ENCODE peak calls at places on chromosomes 6 and 20, in nine cellular contexts. R is AML-193; K is 8988T; G is iPS-NIHi11; Y is T-helper 1 cell; H is activated CD4-positive, alpha-beta T cell treated with anti-CD3 and anti-CD28 coated beads, Interleukin-2, amount 50 U/mL, for 1 hour; O is HS-27A; E is hippocampal formation; U is PC-9. X is an unnamed sample.

GRCh38 chr6:152859225-152859624 is 108.6 kb downstream of the VIP start:
- DNase-seq in G (no peak), U (no peak), E (no peak), H (no peak), O (no peak), Y (no peak), R (no peak), K (no peak), X (no peak)

GRCh38 chr6:13600036-13600435 is 15.1 kb upstream of the NOL7 start:
- DNase-seq in U (no peak), K (no peak), H (no peak), Y (no peak), O (no peak), G (no peak), R (no peak), E (no peak), X (no peak)

GRCh38 chr6:31049518-31049917 is 39.2 kb downstream of the MUC22 start:
- DNase-seq in H (no peak), O (no peak), G (no peak), K (no peak), R (no peak), Y (no peak), E (no peak), U (no peak), X (no peak)

GRCh38 chr20:22567944-22568871 is 16.2 kb downstream of the FOXA2 start:
- DNase-seq in Y (no peak), G (no peak), U (no peak), R (no peak), H (no peak), K (no peak), O (no peak), E (no peak), X (peak)

GRCh38 chr6:7042056-7042653 is 65.6 kb upstream of the RREB1 start:
- DNase-seq in R (peak), E (no peak), H (no peak), O (no peak), G (no peak), Y (no peak), K (peak), U (peak), X (no peak)

GRCh38 chr6:24064106-24064505 is 61.9 kb upstream of the NRSN1 start:
- DNase-seq in H (no peak), K (no peak), G (peak), Y (no peak), R (peak), E (no peak), U (no peak), O (no peak), X (peak)

GRCh38 chr20:36098364-36098763 is 56.2 kb upstream of the EPB41L1 start:
- DNase-seq in U (peak), Y (no peak), O (no peak), G (no peak), E (no peak), H (no peak), K (no peak), R (peak), X (no peak)

GRCh38 chr6:13339863-13340635 is 11.7 kb upstream of the TBC1D7 start:
- DNase-seq in G (no peak), H (no peak), O (no peak), U (no peak), E (no peak), K (no peak), Y (no peak), R (no peak), X (no peak)

GRCh38 chr20:39568090-39568489 is 605.9 kb downstream of the DHX35 start:
- DNase-seq in O (no peak), G (no peak), Y (no peak), E (no peak), U (no peak), H (no peak), K (no peak), R (no peak), X (no peak)

GRCh38 chr6:55776131-55776530 is 99.3 kb downstream of the BMP5 start:
- DNase-seq in K (no peak), H (no peak), U (no peak), E (no peak), Y (no peak), R (no peak), G (no peak), O (no peak), X (no peak)

GRCh38 chr6:32685603-32686002 is 19.1 kb upstream of the HLA-DQB1 start:
- DNase-seq in U (no peak), E (no peak), K (no peak), G (no peak), R (peak), Y (peak), O (no peak), H (peak), X (no peak)

GRCh38 chr6:118320652-118321051 is 227.4 kb upstream of the PLN start:
- DNase-seq in K (no peak), U (no peak), R (no peak), O (no peak), Y (no peak), E (no peak), H (no peak), G (no peak), X (no peak)

GRCh38 chr6:12717356-12717755 is 789 bp downstream of the PHACTR1 start:
- DNase-seq in E (no peak), U (no peak), R (no peak), Y (no peak), G (no peak), H (no peak), K (no peak), O (no peak), X (no peak)

GRCh38 chr6:18684343-18684742 is 297.2 kb downstream of the RNF144B start:
- DNase-seq in U (no peak), Y (no peak), E (no peak), O (no peak), G (no peak), R (no peak), H (no peak), K (no peak), X (no peak)

GRCh38 chr6:33417127-33417902 is 592 bp downstream of the CUTA start:
- DNase-seq in U (no peak), Y (no peak), K (no peak), H (no peak), G (no peak), R (no peak), E (no peak), O (peak), X (no peak)

GRCh38 chr6:52745764-52746201 is 17.5 kb downstream of the GSTA2 start:
- DNase-seq in E (no peak), U (no peak), G (no peak), O (no peak), K (no peak), Y (no peak), H (no peak), R (no peak), X (no peak)

GRCh38 chr6:106102034-106102433 is 15.9 kb downstream of the PRDM1 start:
- DNase-seq in Y (peak), O (no peak), U (no peak), K (no peak), E (no peak), G (no peak), H (no peak), R (no peak), X (no peak)

GRCh38 chr6:42179956-42180335 is 6.8 kb downstream of the GUCA1A start:
- DNase-seq in Y (no peak), R (no peak), U (no peak), K (no peak), H (no peak), O (no peak), G (no peak), E (no peak), X (no peak)

GRCh38 chr6:166395351-166395750 is 12.6 kb upstream of the MPC1 start:
- DNase-seq in O (no peak), R (no peak), E (no peak), H (no peak), G (no peak), Y (no peak), U (no peak), K (no peak), X (no peak)

GRCh38 chr20:7161690-7162089 is 394.2 kb downstream of the BMP2 start:
- DNase-seq in O (no peak), K (no peak), U (no peak), Y (no peak), R (peak), G (peak), E (no peak), H (no peak), X (peak)

GRCh38 chr6:89034586-89035251 is 45.8 kb upstream of the PNRC1 start:
- DNase-seq in H (no peak), R (peak), G (no peak), U (no peak), E (no peak), Y (no peak), K (no peak), O (no peak), X (no peak)

GRCh38 chr20:62776692-62777527 is 19.4 kb upstream of the MRGBP start:
- DNase-seq in K (peak), U (no peak), H (peak), G (peak), R (no peak), O (no peak), E (no peak), Y (no peak), X (no peak)

GRCh38 chr20:41175201-41175651 is 37.9 kb downstream of the PLCG1 start:
- DNase-seq in E (no peak), G (no peak), R (no peak), U (no peak), O (no peak), K (no peak), H (no peak), Y (no peak), X (peak)

GRCh38 chr6:132459605-132459952 is 53.3 kb downstream of the STX7 start:
- DNase-seq in E (no peak), G (no peak), H (no peak), U (no peak), K (no peak), O (no peak), R (no peak), Y (no peak), X (no peak)

GRCh38 chr6:4672772-4673171 is 103.4 kb upstream of the CDYL start:
- DNase-seq in K (no peak), E (no peak), H (no peak), U (no peak), O (no peak), G (no peak), Y (no peak), R (no peak), X (no peak)

GRCh38 chr6:39881851-39882566 is 52.3 kb downstream of the MOCS1 start:
- DNase-seq in R (no peak), G (no peak), K (no peak), H (no peak), E (no peak), U (no peak), O (peak), Y (no peak), X (no peak)

GRCh38 chr6:37092851-37093727 is 76.9 kb upstream of the PIM1 start:
- DNase-seq in O (no peak), U (peak), Y (no peak), G (no peak), E (no peak), R (no peak), H (no peak), K (no peak), X (no peak)

GRCh38 chr6:12555267-12555666 is 161.3 kb upstream of the PHACTR1 start:
- DNase-seq in O (peak), H (no peak), E (no peak), K (no peak), R (no peak), G (no peak), Y (no peak), U (no peak), X (no peak)

GRCh38 chr20:40771308-40771610 is 82.2 kb upstream of the MAFB start:
- DNase-seq in R (no peak), U (no peak), E (no peak), K (no peak), O (no peak), G (no peak), H (no peak), Y (no peak), X (no peak)

GRCh38 chr20:59082981-59083380 is 40.4 kb upstream of the PRELID3B start:
- DNase-seq in Y (no peak), U (peak), R (no peak), O (peak), G (no peak), K (peak), H (no peak), E (no peak), X (no peak)

GRCh38 chr20:61959301-61959700 is 106.4 kb downstream of the TAF4 start:
- DNase-seq in O (no peak), K (no peak), H (no peak), R (no peak), U (no peak), E (no peak), Y (no peak), G (peak), X (peak)

GRCh38 chr20:50590348-50590664 is 80.1 kb downstream of the PTPN1 start:
- DNase-seq in E (no peak), K (no peak), G (no peak), H (no peak), U (no peak), R (no peak), O (no peak), Y (no peak), X (no peak)

GRCh38 chr6:1082040-1082935 is 229.6 kb upstream of the FOXQ1 start:
- DNase-seq in K (no peak), U (no peak), O (peak), E (no peak), G (no peak), H (no peak), R (no peak), Y (no peak), X (no peak)

GRCh38 chr6:41824571-41825569 is 37.4 kb downstream of the TOMM6 start:
- DNase-seq in Y (no peak), K (no peak), H (no peak), U (peak), E (no peak), G (no peak), O (no peak), R (no peak), X (no peak)